ENCODE peak calls at places on chromosome 1, in seven cellular contexts. X, B, Z, S, I, G and H are unnamed samples.

GRCh38 chr1:41333146-41333784 is 28.0 kb upstream of the FOXO6 start:
- DNase-seq in B (peak), G (peak), X (no peak), Z (no peak), S (no peak), I (peak), H (peak)

GRCh38 chr1:10648689-10649483 is 147.6 kb downstream of the CASZ1 start:
- DNase-seq in G (peak), X (no peak), Z (peak), B (peak), I (no peak), S (no peak), H (peak)

GRCh38 chr1:230643887-230644286 is 1.6 kb downstream of the COG2 start:
- DNase-seq in X (no peak), I (peak), Z (no peak), G (peak), S (no peak), B (peak), H (no peak)

GRCh38 chr1:64922336-64922735 is 44.0 kb downstream of the JAK1 start:
- DNase-seq in G (no peak), I (no peak), Z (no peak), B (peak), S (no peak), X (no peak), H (no peak)

GRCh38 chr1:52771384-52771783 is 45.1 kb downstream of the ZYG11B start:
- DNase-seq in I (peak), B (peak), S (no peak), X (no peak), Z (no peak), G (peak), H (no peak)

GRCh38 chr1:35359995-35360394 is 91.5 kb downstream of the ZMYM4 start:
- DNase-seq in X (no peak), S (no peak), G (no peak), Z (no peak), B (no peak), I (no peak), H (no peak)

GRCh38 chr1:222043444-222044292 is 301.8 kb upstream of the DUSP10 start:
- DNase-seq in B (peak), G (no peak), I (peak), S (no peak), Z (no peak), X (no peak), H (no peak)

GRCh38 chr1:159076753-159077656 is at the start of gene AIM2:
- DNase-seq in G (peak), S (no peak), I (no peak), Z (no peak), B (peak), X (no peak), H (no peak)

DNA sequence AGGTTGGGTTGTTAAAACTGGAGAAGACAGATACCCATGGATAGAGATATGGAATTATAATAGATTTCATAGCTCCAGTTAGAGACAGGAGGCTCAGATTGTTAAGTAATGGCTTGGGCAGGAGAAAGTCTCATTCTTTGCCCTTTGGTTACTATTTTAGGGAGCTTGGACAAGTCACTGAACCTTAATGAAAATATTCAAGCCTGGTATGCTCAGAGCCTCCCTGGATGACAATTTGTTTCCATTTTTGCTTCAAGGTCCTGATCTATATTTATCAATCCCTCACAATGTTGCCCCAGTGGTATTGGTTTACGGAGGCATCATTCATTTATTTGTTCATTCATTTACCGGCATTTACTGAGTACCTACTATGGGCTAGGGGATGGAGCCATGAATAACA is 37.5 kb downstream of the RCSD1 start:
- DNase-seq in G (no peak), B (no peak), S (no peak), Z (no peak), I (no peak), X (no peak), H (no peak)
- H3K9ac ChIP-seq in G (no peak), B (no peak), S (no peak), Z (no peak), I (no peak), X (no peak), H (no peak)

GRCh38 chr1:205446828-205447227 is 9.0 kb downstream of the BLACAT1 start:
- DNase-seq in I (no peak), G (no peak), Z (no peak), X (no peak), S (no peak), B (no peak), H (no peak)

GRCh38 chr1:205449254-205449749 is 6.5 kb downstream of the BLACAT1 start:
- DNase-seq in G (no peak), S (no peak), Z (no peak), I (no peak), X (no peak), B (no peak), H (peak)

GRCh38 chr1:205445653-205445955 is 10.2 kb downstream of the BLACAT1 start:
- DNase-seq in X (no peak), B (no peak), S (no peak), I (no peak), Z (no peak), G (no peak), H (no peak)

GRCh38 chr1:205448540-205449253 is 7.1 kb downstream of the BLACAT1 start:
- DNase-seq in B (no peak), G (no peak), Z (no peak), X (peak), I (no peak), S (no peak), H (peak)

GRCh38 chr1:205447457-205448415 is 8.1 kb downstream of the BLACAT1 start:
- DNase-seq in S (no peak), G (no peak), X (peak), I (no peak), B (no peak), Z (no peak), H (peak)
- H3K18ac ChIP-seq in S (peak), G (peak), X (no peak), I (no peak), B (no peak), Z (peak), H (peak)

DNA sequence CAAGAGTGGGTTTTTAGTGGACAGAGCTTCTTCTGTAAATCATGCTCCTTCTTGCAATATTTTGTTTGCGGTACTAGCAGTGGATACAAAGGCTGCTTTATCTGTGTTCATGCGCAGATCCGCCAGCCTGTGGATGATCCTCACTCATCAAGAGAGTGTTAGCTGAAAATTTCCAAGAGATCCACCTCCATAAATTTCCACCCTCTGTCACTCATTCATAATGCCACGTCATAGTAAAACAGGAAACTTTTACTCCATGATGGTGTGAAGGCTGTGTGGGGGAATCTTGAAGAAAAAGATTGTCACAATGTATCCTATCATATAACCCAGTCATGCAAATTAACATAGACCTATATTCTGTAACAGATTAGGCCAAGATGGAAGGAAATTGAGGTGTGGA is 4.4 kb upstream of the MAPKAPK2 start:
- DNase-seq in I (no peak), S (no peak), G (no peak), B (no peak), X (no peak), Z (no peak), H (no peak)
- H2BK5ac ChIP-seq in I (no peak), S (no peak), G (no peak), B (no peak), X (no peak), Z (no peak), H (no peak)

DNA sequence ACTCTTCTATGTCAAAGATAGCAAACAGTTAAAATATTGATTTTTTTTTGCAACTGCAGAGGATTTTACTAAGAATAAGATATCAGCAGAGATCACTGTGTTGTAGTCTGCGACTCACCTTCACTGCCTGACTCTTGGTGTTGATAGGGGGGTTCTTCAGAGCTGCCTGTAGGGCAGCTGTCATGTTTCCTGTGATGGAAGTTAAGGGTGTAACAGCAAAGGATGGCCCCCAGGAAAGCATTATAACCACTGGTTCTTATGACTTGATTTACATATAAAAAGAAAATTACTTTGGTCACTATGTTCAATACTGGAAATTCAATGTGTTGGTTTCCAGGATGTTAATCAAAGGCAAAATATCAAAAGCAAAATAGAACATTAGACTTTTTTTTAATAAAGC is 2.6 kb downstream of the ARPC5 start:
- DNase-seq in I (no peak), G (no peak), Z (no peak), B (no peak), X (no peak), S (no peak), H (peak)
- H3K9ac ChIP-seq in I (peak), G (no peak), Z (no peak), B (peak), X (no peak), S (no peak), H (no peak)